ENCODE peak calls at places on chromosomes 11 and 22, in four cellular contexts. One of them, this sample, is unnamed.

GRCh38 chr11:65616575-65617001 is 1.0 kb downstream of the PCNX3 start:
- DNase-seq in suprapubic skin: no peak
- DNase-seq in vagina: no peak
- DNase-seq in spleen: peak; percentile 81
- DNase-seq in this sample: no peak

GRCh38 chr22:38828616-38829205 is 15.1 kb downstream of the NPTXR start:
- DNase-seq in suprapubic skin: no peak
- DNase-seq in vagina: no peak
- DNase-seq in spleen: no peak
- DNase-seq in this sample: no peak

GRCh38 chr11:23124249-23124648 is 264.0 kb upstream of the CCDC179 start:
- DNase-seq in suprapubic skin: no peak
- DNase-seq in vagina: no peak
- DNase-seq in spleen: no peak
- DNase-seq in this sample: no peak

GRCh38 chr11:38460901-38461300 is 1862.9 kb upstream of the RAG2 start:
- DNase-seq in suprapubic skin: no peak
- DNase-seq in vagina: no peak
- DNase-seq in spleen: no peak
- DNase-seq in this sample: no peak

GRCh38 chr11:117580866-117581265 is 216.2 kb downstream of the DSCAML1 start:
- DNase-seq in suprapubic skin: no peak
- DNase-seq in vagina: no peak
- DNase-seq in spleen: peak; percentile 14
- DNase-seq in this sample: no peak

GRCh38 chr11:114479331-114479730 is 40.1 kb downstream of the REXO2 start:
- DNase-seq in suprapubic skin: no peak
- DNase-seq in vagina: no peak
- DNase-seq in spleen: no peak
- DNase-seq in this sample: no peak

GRCh38 chr22:46036558-46037408 is 59.8 kb upstream of the WNT7B start:
- DNase-seq in suprapubic skin: peak; percentile 78
- DNase-seq in vagina: no peak
- DNase-seq in spleen: peak; percentile 86
- DNase-seq in this sample: no peak

GRCh38 chr11:72718101-72718501 is 34.1 kb downstream of the ARAP1 start:
- DNase-seq in suprapubic skin: no peak
- DNase-seq in vagina: no peak
- DNase-seq in spleen: no peak
- DNase-seq in this sample: no peak

GRCh38 chr11:36454991-36455611 is 55.0 kb downstream of the TRAF6 start:
- DNase-seq in suprapubic skin: no peak
- DNase-seq in vagina: peak; percentile 77
- DNase-seq in spleen: no peak
- DNase-seq in this sample: no peak

GRCh38 chr11:106128740-106129139 is 51.3 kb downstream of the AASDHPPT start:
- DNase-seq in suprapubic skin: no peak
- DNase-seq in vagina: no peak
- DNase-seq in spleen: no peak
- DNase-seq in this sample: no peak
- TF ChIP-seq POLR2AphosphoS5 in suprapubic skin: no peak
- TF ChIP-seq POLR2AphosphoS5 in vagina: no peak
- TF ChIP-seq POLR2AphosphoS5 in spleen: no peak
- TF ChIP-seq POLR2AphosphoS5 in this sample: no peak

DNA sequence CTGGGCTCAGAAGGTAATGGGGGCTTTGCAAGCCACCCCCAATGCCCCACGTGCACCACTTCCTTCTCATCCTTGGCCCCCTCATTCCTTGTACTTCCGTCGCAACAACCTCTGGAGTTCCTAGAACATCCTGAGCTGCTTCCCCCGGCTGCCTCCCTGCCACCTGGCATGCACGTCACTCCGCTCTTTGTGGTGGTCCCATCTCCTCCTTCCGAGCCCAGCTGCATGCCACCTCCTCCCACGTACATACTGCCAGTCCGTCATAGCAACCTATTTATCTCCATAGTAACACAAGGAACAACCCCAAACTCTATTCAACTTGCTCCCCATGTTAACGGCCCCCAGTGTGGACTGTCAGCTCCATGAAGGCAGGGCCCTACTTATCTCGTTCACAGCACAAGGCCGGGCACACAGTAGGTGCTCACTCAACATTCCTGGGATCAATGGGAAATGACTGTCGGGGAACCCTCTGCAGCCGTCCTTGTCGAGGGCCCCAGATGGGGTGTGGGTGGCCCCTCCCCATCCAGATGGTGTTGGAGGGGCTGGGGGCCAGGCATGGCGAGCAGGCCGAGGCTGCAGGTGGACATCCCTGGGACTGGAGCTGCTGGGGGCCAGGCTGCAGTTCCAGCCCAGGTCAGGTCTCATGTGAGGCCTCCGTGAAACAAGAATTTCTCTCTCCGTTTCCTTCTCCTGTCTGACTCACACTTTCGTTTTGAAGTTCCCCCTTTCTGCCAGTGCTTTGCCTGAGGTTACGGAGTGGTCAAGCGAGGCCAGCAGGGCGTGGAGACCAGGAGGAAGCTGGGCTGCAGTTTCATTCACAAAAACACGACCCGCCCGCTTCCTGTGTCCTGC is 4.2 kb downstream of the MYEOV start:
- DNase-seq in suprapubic skin: peak; percentile 86
- DNase-seq in vagina: no peak
- DNase-seq in spleen: peak; percentile 93
- DNase-seq in this sample: peak; percentile 80
- TF ChIP-seq POLR2A in suprapubic skin: no peak
- TF ChIP-seq POLR2A in vagina: no peak
- TF ChIP-seq POLR2A in spleen: no peak
- TF ChIP-seq POLR2A in this sample: no peak

GRCh38 chr11:19738124-19738523 is 25.5 kb downstream of the NAV2 start:
- DNase-seq in suprapubic skin: no peak
- DNase-seq in vagina: no peak
- DNase-seq in spleen: no peak
- DNase-seq in this sample: no peak
- TF ChIP-seq POLR2AphosphoS5 in suprapubic skin: no peak
- TF ChIP-seq POLR2AphosphoS5 in vagina: no peak
- TF ChIP-seq POLR2AphosphoS5 in spleen: no peak
- TF ChIP-seq POLR2AphosphoS5 in this sample: no peak

GRCh38 chr22:37601540-37602442 is 6.8 kb upstream of the GGA1 start:
- DNase-seq in suprapubic skin: no peak
- DNase-seq in vagina: no peak
- DNase-seq in spleen: no peak
- DNase-seq in this sample: no peak
- TF ChIP-seq POLR2A in suprapubic skin: no peak
- TF ChIP-seq POLR2A in vagina: no peak
- TF ChIP-seq POLR2A in spleen: no peak
- TF ChIP-seq POLR2A in this sample: no peak

DNA sequence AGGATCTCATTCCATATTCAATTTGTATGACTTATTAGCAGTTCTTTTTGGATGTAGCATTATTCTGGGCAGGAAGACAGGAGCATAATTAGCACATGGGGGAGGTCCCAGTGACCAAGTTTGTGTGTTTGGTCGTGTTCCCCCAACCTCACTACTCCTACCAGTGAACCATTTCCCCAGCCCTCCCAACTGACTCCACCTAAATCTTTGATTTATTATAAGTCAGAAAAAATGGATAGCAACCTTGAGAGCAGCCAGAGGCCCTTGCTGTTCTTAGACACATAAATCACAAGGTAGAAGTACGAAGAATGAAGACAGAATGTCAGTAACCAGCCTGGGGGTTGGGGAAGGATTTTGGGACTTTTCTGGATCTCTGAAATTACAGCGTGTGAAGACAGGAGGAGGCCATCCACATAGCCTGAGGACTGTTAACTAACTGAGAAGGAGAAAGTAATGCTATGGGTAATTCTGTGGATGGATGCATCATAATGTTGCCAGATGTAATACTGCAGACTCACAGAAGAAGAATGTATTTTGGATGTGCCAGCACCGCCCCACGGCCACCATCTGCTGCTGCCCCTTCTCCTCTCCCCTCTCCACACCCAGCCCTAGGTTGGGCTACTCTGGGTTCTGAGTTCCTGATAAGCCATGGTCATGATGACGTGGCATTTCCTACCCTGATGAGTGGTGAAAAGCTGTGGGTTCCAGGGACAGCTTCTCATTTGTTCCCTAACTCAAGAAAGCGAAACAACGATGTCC is 124.3 kb upstream of the TTC12 start:
- DNase-seq in suprapubic skin: no peak
- DNase-seq in vagina: no peak
- DNase-seq in spleen: no peak
- DNase-seq in this sample: no peak
- TF ChIP-seq POLR2AphosphoS5 in suprapubic skin: no peak
- TF ChIP-seq POLR2AphosphoS5 in vagina: peak; percentile 33
- TF ChIP-seq POLR2AphosphoS5 in spleen: peak; percentile 15
- TF ChIP-seq POLR2AphosphoS5 in this sample: no peak

This sample was measured in GM12892.